ENCODE peak calls at places on chromosome 15, in nine cellular contexts. G is body of pancreas; T is NT2/D1; Y is left lung; Q is testis; B is mesendoderm; H is left ventricle myocardium inferior; Z is psoas muscle; W is CD4-positive, CD25-positive, alpha-beta regulatory T cell. D is an unnamed sample. For H3K4me1 and H3K36me3, the result is how much of the 10 kb centered on the place peaks cover.

GRCh38 chr15:90266061-90266431 is 574 bp downstream of the NGRN start:
- DNase-seq in G (no peak), T (no peak), Y (peak), Q (peak), B (peak), H (no peak), Z (peak), W (no peak), D (peak)

GRCh38 chr15:93965491-93965890 is 265.9 kb upstream of the MCTP2 start:
- DNase-seq in G (no peak), T (no peak), Y (no peak), Q (no peak), B (no peak), H (no peak), Z (no peak), W (no peak), D (no peak)

GRCh38 chr15:36585774-36586173 is 6.3 kb downstream of the CDIN1 start:
- DNase-seq in G (no peak), T (no peak), Y (no peak), Q (no peak), B (no peak), H (no peak), Z (no peak), W (no peak), D (no peak)

GRCh38 chr15:40593130-40593529 is 919 bp upstream of the KNL1 start:
- DNase-seq in G (no peak), T (no peak), Y (no peak), Q (no peak), B (no peak), H (no peak), Z (no peak), W (peak), D (no peak)

GRCh38 chr15:91407237-91407889 is 307.3 kb downstream of the SV2B start:
- DNase-seq in G (no peak), T (peak), Y (no peak), Q (no peak), B (peak), H (peak), Z (no peak), W (peak), D (no peak)

GRCh38 chr15:63498815-63499549 is 5.4 kb upstream of the USP3 start:
- DNase-seq in G (no peak), T (no peak), Y (no peak), Q (no peak), B (no peak), H (no peak), Z (no peak), W (peak), D (no peak)

GRCh38 chr15:79212589-79213139 is 69.9 kb upstream of the ANKRD34C start:
- DNase-seq in G (no peak), T (peak), Y (no peak), Q (no peak), B (peak), H (no peak), Z (no peak), W (no peak), D (no peak)

GRCh38 chr15:55343168-55343567 is 24.1 kb downstream of the PIGB start:
- DNase-seq in G (no peak), T (no peak), Y (no peak), Q (no peak), B (no peak), H (no peak), Z (no peak), W (no peak), D (no peak)

GRCh38 chr15:81270781-81271491 is 53.0 kb downstream of the STARD5 start:
- DNase-seq in G (no peak), T (no peak), Y (no peak), Q (no peak), B (no peak), H (no peak), Z (no peak), W (no peak), D (no peak)

GRCh38 chr15:69591905-69592508 is 139.4 kb downstream of the RPLP1 start:
- DNase-seq in G (no peak), T (no peak), Y (no peak), Q (no peak), B (no peak), H (no peak), Z (no peak), W (no peak), D (no peak)

GRCh38 chr15:31528846-31529245 is 202.2 kb downstream of the KLF13 start:
- DNase-seq in G (no peak), T (no peak), Y (no peak), Q (no peak), B (no peak), H (no peak), Z (no peak), W (no peak), D (no peak)

GRCh38 chr15:91849749-91850161 is 3.8 kb upstream of the SLCO3A1 start:
- DNase-seq in G (no peak), T (no peak), Y (no peak), Q (no peak), B (peak), H (no peak), Z (no peak), W (peak), D (no peak)

GRCh38 chr15:41928637-41929620 is 35.1 kb upstream of the SPTBN5 start:
- DNase-seq in G (no peak), T (no peak), Y (no peak), Q (no peak), B (no peak), H (peak), Z (peak), W (no peak), D (no peak)

GRCh38 chr15:55742498-55742926 is 440 bp downstream of the PRTG start:
- DNase-seq in G (peak), T (no peak), Y (peak), Q (peak), B (no peak), H (peak), Z (peak), W (peak), D (no peak)

GRCh38 chr15:70053006-70053702 is 44.6 kb downstream of the TLE3 start:
- DNase-seq in G (no peak), T (no peak), Y (no peak), Q (no peak), B (no peak), H (no peak), Z (no peak), W (no peak), D (no peak)

GRCh38 chr15:52731004-52731403 is 51.8 kb upstream of the ATOSA start:
- DNase-seq in G (no peak), T (no peak), Y (no peak), Q (no peak), B (no peak), H (no peak), Z (no peak), W (no peak), D (no peak)

GRCh38 chr15:43901485-43901884 is 74.7 kb downstream of the WDR76 start:
- DNase-seq in G (no peak), T (no peak), Y (no peak), Q (no peak), B (no peak), H (no peak), Z (no peak), W (no peak), D (no peak)

GRCh38 chr15:77009646-77010311 is 14.9 kb downstream of the PSTPIP1 start:
- DNase-seq in G (no peak), T (no peak), Y (no peak), Q (no peak), B (no peak), H (no peak), Z (peak), W (no peak), D (no peak)

GRCh38 chr15:31151301-31152233 is 50.0 kb upstream of the TRPM1 start:
- DNase-seq in G (no peak), T (no peak), Y (no peak), Q (no peak), B (no peak), H (no peak), Z (no peak), W (no peak), D (no peak)

GRCh38 chr15:49458145-49458544 is 35.1 kb downstream of the FGF7 start:
- DNase-seq in G (no peak), T (no peak), Y (no peak), Q (no peak), B (no peak), H (no peak), Z (no peak), W (no peak), D (no peak)

GRCh38 chr15:63073497-63074172 is 31.1 kb downstream of the TPM1 start:
- DNase-seq in G (no peak), T (no peak), Y (no peak), Q (no peak), B (no peak), H (no peak), Z (no peak), W (no peak), D (no peak)

GRCh38 chr15:80776420-80777045 is 2.6 kb upstream of the CEMIP start:
- DNase-seq in G (peak), T (peak), Y (peak), Q (peak), B (peak), H (peak), Z (peak), W (peak), D (peak)

GRCh38 chr15:86877171-86877631 is 797.5 kb downstream of the AGBL1 start:
- DNase-seq in G (no peak), T (no peak), Y (no peak), Q (no peak), B (peak), H (no peak), Z (peak), W (no peak), D (no peak)

GRCh38 chr15:67836477-67836876 is 3.4 kb downstream of the RNU6-1 start:
- DNase-seq in G (peak), T (no peak), Y (no peak), Q (peak), B (no peak), H (peak), Z (peak), W (peak), D (no peak)

GRCh38 chr15:42100021-42100800 is 5.8 kb upstream of the PLA2G4D start:
- DNase-seq in G (no peak), T (no peak), Y (no peak), Q (no peak), B (no peak), H (no peak), Z (no peak), W (no peak), D (no peak)

GRCh38 chr15:80531388-80532184 is 127.4 kb downstream of the ARNT2 start:
- DNase-seq in G (no peak), T (no peak), Y (no peak), Q (peak), B (no peak), H (no peak), Z (no peak), W (no peak), D (no peak)

GRCh38 chr15:37586976-37587375 is 347.5 kb upstream of the TMCO5A start:
- DNase-seq in G (no peak), T (no peak), Y (no peak), Q (no peak), B (no peak), H (no peak), Z (no peak), W (no peak), D (no peak)

GRCh38 chr15:89187301-89187700 is 34.1 kb downstream of the RLBP1 start:
- DNase-seq in G (no peak), T (no peak), Y (no peak), Q (no peak), B (no peak), H (no peak), Z (no peak), W (no peak), D (no peak)

GRCh38 chr15:41661078-41661528 is 898 bp downstream of the MGA start:
- DNase-seq in G (no peak), T (no peak), Y (no peak), Q (no peak), B (no peak), H (no peak), Z (no peak), W (no peak), D (peak)

GRCh38 chr15:27429577-27429976 is 458.6 kb downstream of the GABRG3 start:
- DNase-seq in G (no peak), T (no peak), Y (no peak), Q (no peak), B (no peak), H (no peak), Z (no peak), W (no peak), D (no peak)

GRCh38 chr15:43249236-43249635 is 17.5 kb downstream of the TGM5 start:
- DNase-seq in G (no peak), T (no peak), Y (no peak), Q (no peak), B (no peak), H (no peak), Z (no peak), W (no peak), D (no peak)

GRCh38 chr15:98896802-98897732 is 110.5 kb downstream of the PGPEP1L start:
- DNase-seq in G (no peak), T (no peak), Y (no peak), Q (no peak), B (peak), H (no peak), Z (no peak), W (no peak), D (no peak)

GRCh38 chr15:65259367-65259781 is 27.3 kb downstream of the PARP16 start:
- DNase-seq in G (peak), T (no peak), Y (no peak), Q (peak), B (no peak), H (peak), Z (peak), W (no peak), D (no peak)
- H3K4me1 ChIP-seq in G (under half), T (under half), Y (under half), Q (under half), B (under half), H (under half), Z (under half), W (under half), D (under half)

GRCh38 chr15:46366360-46367007 is 731.7 kb downstream of the SQOR start:
- DNase-seq in G (no peak), T (no peak), Y (no peak), Q (no peak), B (no peak), H (no peak), Z (no peak), W (no peak), D (no peak)
- H3K4me3 ChIP-seq in G (no peak), T (no peak), Y (no peak), Q (no peak), B (no peak), H (peak), Z (no peak), W (no peak), D (no peak)

GRCh38 chr15:56934269-56934668 is 15.8 kb downstream of the TCF12 start:
- DNase-seq in G (no peak), T (no peak), Y (no peak), Q (no peak), B (no peak), H (no peak), Z (no peak), W (no peak), D (no peak)

GRCh38 chr15:56933420-56934210 is 15.2 kb downstream of the TCF12 start:
- DNase-seq in G (no peak), T (no peak), Y (no peak), Q (no peak), B (no peak), H (no peak), Z (no peak), W (no peak), D (no peak)

GRCh38 chr15:56940388-56940787 is 21.9 kb downstream of the TCF12 start:
- DNase-seq in G (no peak), T (no peak), Y (no peak), Q (no peak), B (no peak), H (no peak), Z (no peak), W (no peak), D (no peak)

GRCh38 chr15:56939257-56939656 is 20.8 kb downstream of the TCF12 start:
- DNase-seq in G (no peak), T (no peak), Y (no peak), Q (no peak), B (no peak), H (no peak), Z (no peak), W (no peak), D (no peak)

GRCh38 chr15:56936929-56937328 is 18.5 kb downstream of the TCF12 start:
- DNase-seq in G (no peak), T (no peak), Y (no peak), Q (no peak), B (no peak), H (no peak), Z (no peak), W (no peak), D (no peak)
- H3K36me3 ChIP-seq in G (under half), T (under half), Y (under half), Q (under half), B (under half), H (under half), Z (under half), W (under half), D (under half)

GRCh38 chr15:60590935-60591490 is 112.1 kb upstream of the ICE2 start:
- DNase-seq in G (peak), T (no peak), Y (peak), Q (peak), B (peak), H (peak), Z (peak), W (peak), D (no peak)
- H3K4me1 ChIP-seq in G (under half), T (under half), Y (under half), Q (under half), B (under half), H (half or more), Z (under half), W (half or more), D (under half)

GRCh38 chr15:75653347-75653913 is 5.7 kb downstream of the SNX33 start:
- DNase-seq in G (no peak), T (no peak), Y (no peak), Q (no peak), B (no peak), H (no peak), Z (peak), W (no peak), D (no peak)
- H3K4me3 ChIP-seq in G (no peak), T (no peak), Y (peak), Q (no peak), B (no peak), H (peak), Z (peak), W (no peak), D (no peak)

D was measured in effector memory CD4-positive, alpha-beta T cell.